ENCODE peak calls at places on chromosomes 3 and 15, in seven cellular contexts. R is lung, P is ovary, Z is MM.1S, B is BJ, A is AG09309, N is AG04450. H is an unnamed sample.

GRCh38 chr3:168517514-168518071 is 421.9 kb upstream of the GOLIM4 start:
- DNase-seq in R (no peak), P (no peak), Z (no peak), B (no peak), A (no peak), N (no peak), H (peak)

GRCh38 chr15:76954744-76955143 is 23.2 kb downstream of the RCN2 start:
- DNase-seq in R (no peak), P (no peak), Z (no peak), B (no peak), A (no peak), N (no peak), H (no peak)

GRCh38 chr3:118196183-118196582 is 838.5 kb downstream of the IGSF11 start:
- DNase-seq in R (no peak), P (no peak), Z (no peak), B (no peak), A (no peak), N (no peak), H (no peak)

GRCh38 chr15:75673426-75674247 is 25.9 kb downstream of the SNX33 start:
- DNase-seq in R (peak), P (peak), Z (no peak), B (peak), A (no peak), N (no peak), H (no peak)

GRCh38 chr15:41564286-41564959 is 5.4 kb downstream of the TYRO3 start:
- DNase-seq in R (no peak), P (peak), Z (no peak), B (no peak), A (no peak), N (no peak), H (no peak)

GRCh38 chr3:184289426-184289938 is 9.6 kb upstream of the PSMD2 start:
- DNase-seq in R (peak), P (no peak), Z (peak), B (no peak), A (no peak), N (no peak), H (peak)

GRCh38 chr15:80507131-80507530 is 102.9 kb downstream of the ARNT2 start:
- DNase-seq in R (no peak), P (no peak), Z (no peak), B (no peak), A (no peak), N (no peak), H (no peak)

GRCh38 chr3:100260081-100260684 is 609 bp upstream of the TBC1D23 start:
- DNase-seq in R (peak), P (peak), Z (no peak), B (no peak), A (no peak), N (no peak), H (no peak)

GRCh38 chr3:177783338-177783737 is 586.1 kb upstream of the TBL1XR1 start:
- DNase-seq in R (no peak), P (no peak), Z (no peak), B (no peak), A (no peak), N (no peak), H (no peak)

GRCh38 chr15:75669191-75669878 is 21.6 kb downstream of the SNX33 start:
- DNase-seq in R (no peak), P (no peak), Z (no peak), B (no peak), A (no peak), N (no peak), H (peak)

GRCh38 chr3:156626104-156626503 is 48.3 kb upstream of the TIPARP start:
- DNase-seq in R (peak), P (no peak), Z (peak), B (no peak), A (no peak), N (no peak), H (peak)

GRCh38 chr3:75224419-75224818 is 439.7 kb upstream of the FRG2C start:
- DNase-seq in R (no peak), P (no peak), Z (no peak), B (no peak), A (no peak), N (no peak), H (no peak)

GRCh38 chr3:56764184-56764583 is 37.6 kb downstream of the ARHGEF3 start:
- DNase-seq in R (no peak), P (no peak), Z (no peak), B (no peak), A (no peak), N (no peak), H (no peak)

GRCh38 chr15:77034620-77035467 is 36.1 kb downstream of the TSPAN3 start:
- DNase-seq in R (no peak), P (no peak), Z (peak), B (no peak), A (no peak), N (no peak), H (peak)

GRCh38 chr3:165464736-165465135 is 268.6 kb upstream of the SLITRK3 start:
- DNase-seq in R (no peak), P (no peak), Z (no peak), B (no peak), A (no peak), N (peak), H (no peak)

GRCh38 chr15:57010724-57011123 is 92.3 kb downstream of the TCF12 start:
- DNase-seq in R (no peak), P (no peak), Z (no peak), B (no peak), A (no peak), N (no peak), H (no peak)

GRCh38 chr3:64505419-64505818 is 182.4 kb downstream of the ADAMTS9 start:
- DNase-seq in R (no peak), P (no peak), Z (no peak), B (no peak), A (no peak), N (no peak), H (no peak)

GRCh38 chr3:52047295-52047960 is 8.9 kb downstream of the DUSP7 start:
- DNase-seq in R (no peak), P (no peak), Z (no peak), B (no peak), A (no peak), N (no peak), H (no peak)

GRCh38 chr3:127652246-127652995 is 20.3 kb upstream of the ABTB1 start:
- DNase-seq in R (no peak), P (no peak), Z (peak), B (no peak), A (no peak), N (no peak), H (peak)

GRCh38 chr3:157606392-157607197 is 103.4 kb upstream of the VEPH1 start:
- DNase-seq in R (peak), P (no peak), Z (peak), B (no peak), A (peak), N (peak), H (peak)

GRCh38 chr15:85859671-85860070 is 64.9 kb upstream of the KLHL25 start:
- DNase-seq in R (no peak), P (no peak), Z (no peak), B (no peak), A (no peak), N (no peak), H (no peak)

GRCh38 chr3:188264231-188265213 is 110.6 kb downstream of the LPP start:
- DNase-seq in R (no peak), P (peak), Z (no peak), B (peak), A (no peak), N (no peak), H (no peak)

GRCh38 chr3:82055792-82056191 is 294.3 kb upstream of the GBE1 start:
- DNase-seq in R (no peak), P (no peak), Z (no peak), B (no peak), A (no peak), N (no peak), H (no peak)

GRCh38 chr15:39269821-39270220 is 311.1 kb upstream of the THBS1 start:
- DNase-seq in R (no peak), P (no peak), Z (no peak), B (no peak), A (no peak), N (no peak), H (no peak)

GRCh38 chr3:58627580-58627894 is 39.0 kb downstream of the FAM3D start:
- DNase-seq in R (peak), P (peak), Z (no peak), B (no peak), A (no peak), N (no peak), H (no peak)

GRCh38 chr3:194294199-194294887 is 56.8 kb downstream of the CPN2 start:
- DNase-seq in R (no peak), P (no peak), Z (no peak), B (no peak), A (no peak), N (no peak), H (no peak)

DNA sequence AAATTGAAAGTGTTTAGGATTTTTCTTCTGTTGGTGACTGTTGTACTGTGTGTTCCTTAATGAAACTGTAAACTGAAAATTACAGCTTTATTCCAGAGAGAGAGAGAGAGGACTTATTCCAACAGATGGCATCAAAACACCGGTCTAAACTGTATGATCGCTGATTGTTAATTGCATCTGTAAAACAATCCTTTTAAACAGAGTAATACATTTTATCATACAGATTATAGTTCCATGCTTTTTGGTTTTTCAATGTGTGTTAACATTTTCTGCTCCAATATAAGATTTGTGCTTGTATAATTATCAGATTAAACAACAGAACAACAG is 289.7 kb upstream of the DNAJC19 start:
- DNase-seq in R (no peak), P (no peak), Z (no peak), B (no peak), A (no peak), N (no peak), H (no peak)
- TF ChIP-seq CTCF in R (no peak), P (no peak), Z (no peak), B (no peak), A (no peak), N (no peak), H (no peak)

GRCh38 chr3:131238496-131238895 is 143.1 kb upstream of the NUDT16 start:
- DNase-seq in R (no peak), P (no peak), Z (no peak), B (no peak), A (no peak), N (no peak), H (no peak)

GRCh38 chr3:131239250-131239649 is 142.3 kb upstream of the NUDT16 start:
- DNase-seq in R (no peak), P (no peak), Z (no peak), B (no peak), A (no peak), N (no peak), H (no peak)

DNA sequence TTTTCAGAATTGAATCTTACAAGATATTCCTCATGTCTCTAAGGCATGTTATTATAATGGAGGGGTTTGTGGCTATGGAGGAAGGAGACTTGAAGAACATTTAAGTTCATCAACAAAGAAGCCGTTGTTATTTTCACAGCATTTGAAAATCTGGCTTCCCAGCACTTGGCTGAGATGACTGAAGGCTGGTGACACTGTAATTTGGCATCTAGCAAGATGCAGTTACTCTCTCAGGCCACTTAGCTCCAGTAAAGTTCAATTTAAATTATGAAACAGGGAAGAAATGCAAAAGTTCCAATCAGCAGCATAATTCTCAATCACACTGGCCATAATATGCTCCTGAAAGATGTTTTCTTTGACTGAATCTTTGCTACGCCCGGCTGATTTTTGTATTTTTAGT is 139.4 kb upstream of the NUDT16 start:
- DNase-seq in R (no peak), P (no peak), Z (no peak), B (no peak), A (no peak), N (no peak), H (no peak)
- TF ChIP-seq CTCF in R (no peak), P (no peak), Z (no peak), B (no peak), A (no peak), N (no peak), H (no peak)

GRCh38 chr3:71414189-71414924 is 169.2 kb downstream of the FOXP1 start:
- DNase-seq in R (no peak), P (no peak), Z (no peak), B (no peak), A (no peak), N (no peak), H (no peak)

GRCh38 chr3:71413572-71413971 is 170.0 kb downstream of the FOXP1 start:
- DNase-seq in R (no peak), P (no peak), Z (no peak), B (no peak), A (no peak), N (no peak), H (no peak)

GRCh38 chr3:71415708-71416108 is 167.8 kb downstream of the FOXP1 start:
- DNase-seq in R (no peak), P (no peak), Z (no peak), B (no peak), A (no peak), N (no peak), H (no peak)

GRCh38 chr3:71419369-71419768 is 164.2 kb downstream of the FOXP1 start:
- DNase-seq in R (no peak), P (no peak), Z (peak), B (no peak), A (no peak), N (no peak), H (no peak)

GRCh38 chr3:71416868-71417267 is 166.7 kb downstream of the FOXP1 start:
- DNase-seq in R (no peak), P (no peak), Z (no peak), B (no peak), A (no peak), N (no peak), H (peak)
- TF ChIP-seq CTCF in R (no peak), P (no peak), Z (no peak), B (no peak), A (peak), N (peak), H (peak)

DNA sequence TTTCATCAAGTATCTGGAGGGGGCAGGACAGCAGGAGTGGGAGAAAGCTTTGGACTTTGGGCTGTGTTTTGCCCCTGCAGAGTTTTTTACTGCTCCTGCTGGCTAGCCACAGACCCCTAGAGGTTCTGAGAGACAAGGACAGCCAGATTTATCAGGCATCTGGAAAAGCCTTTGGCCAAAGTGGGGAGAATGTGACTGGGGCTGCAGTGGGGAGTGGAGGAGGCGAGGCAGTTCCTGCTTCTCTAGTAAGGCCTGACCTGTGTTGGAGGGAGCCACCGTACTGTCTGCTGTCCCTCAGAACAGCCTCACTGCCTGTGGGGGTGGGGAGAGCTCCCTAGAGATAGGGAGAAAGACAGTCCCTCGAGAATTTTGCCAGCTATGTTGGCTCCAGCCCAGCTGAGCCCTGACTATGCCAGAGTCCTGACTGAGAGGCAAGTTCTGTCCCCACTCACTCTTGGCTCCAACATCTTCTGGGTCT is 2.2 kb downstream of the ALPK3 start:
- DNase-seq in R (no peak), P (no peak), Z (no peak), B (no peak), A (no peak), N (no peak), H (no peak)
- TF ChIP-seq CTCF in R (no peak), P (no peak), Z (no peak), B (no peak), A (no peak), N (no peak), H (no peak)

DNA sequence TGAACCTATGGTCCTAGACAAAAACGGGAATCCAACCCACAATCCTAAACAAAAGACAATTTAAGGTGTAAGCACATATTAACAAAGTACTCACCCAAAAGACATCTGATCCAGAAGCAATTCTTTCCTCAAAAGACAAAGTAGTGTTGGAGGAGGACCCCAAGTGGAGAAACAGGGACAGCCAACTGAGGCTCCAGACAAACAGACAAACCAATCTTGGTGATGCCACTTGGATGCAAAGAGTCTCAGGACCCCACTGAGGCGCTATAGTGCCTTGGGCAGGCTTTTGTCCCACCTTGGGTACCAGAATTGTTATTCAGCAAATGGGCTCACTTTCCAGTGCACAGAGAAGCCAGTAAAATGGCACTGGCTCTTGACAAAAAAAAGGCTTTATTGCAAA is 613.8 kb downstream of the DIPK2A start:
- DNase-seq in R (no peak), P (no peak), Z (peak), B (no peak), A (no peak), N (no peak), H (no peak)
- TF ChIP-seq CTCF in R (no peak), P (no peak), Z (no peak), B (no peak), A (no peak), N (no peak), H (no peak)

GRCh38 chr15:44584162-44584749 is 47.3 kb downstream of the EIF3J start:
- DNase-seq in R (no peak), P (no peak), Z (peak), B (no peak), A (no peak), N (no peak), H (peak)
- TF ChIP-seq CTCF in R (no peak), P (no peak), Z (peak), B (peak), A (peak), N (peak), H (peak)

DNA sequence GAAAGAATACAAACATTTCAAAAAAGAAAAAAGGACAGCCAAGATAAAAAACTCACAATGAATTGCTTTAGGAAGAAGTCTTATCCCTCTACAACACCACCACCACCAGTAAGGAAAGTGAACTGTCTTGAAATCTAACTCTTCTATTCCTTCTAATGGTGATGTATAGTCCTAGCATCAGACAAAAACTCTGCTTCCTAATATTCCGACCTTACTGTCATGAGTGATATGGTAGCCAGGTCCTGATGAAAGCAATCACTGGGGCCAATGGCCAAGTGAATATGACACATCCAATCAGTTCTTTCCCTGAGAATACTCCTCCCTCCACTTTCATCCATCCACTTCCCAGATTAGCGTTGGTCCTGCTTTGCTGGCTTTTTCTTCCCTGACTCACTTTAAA is 14.8 kb downstream of the GK5 start:
- DNase-seq in R (no peak), P (no peak), Z (no peak), B (no peak), A (no peak), N (no peak), H (no peak)
- TF ChIP-seq CTCF in R (no peak), P (no peak), Z (no peak), B (no peak), A (no peak), N (no peak), H (peak)

GRCh38 chr3:182608876-182609275 is 184.4 kb upstream of the ATP11B start:
- DNase-seq in R (no peak), P (no peak), Z (no peak), B (no peak), A (no peak), N (no peak), H (no peak)
- TF ChIP-seq CTCF in R (no peak), P (no peak), Z (no peak), B (no peak), A (no peak), N (no peak), H (no peak)

H was measured in activated CD8-positive, alpha-beta T cell treated with anti-CD3 and anti-CD28 coated beads for 36 hours.